ENCODE peak calls at places on chromosomes 2 and 18, in four cellular contexts. Y is IMR-90, S is stomach, G is pancreas. E is an unnamed sample. For H3K4me1, the result is how much of the 10 kb centered on the place peaks cover.

GRCh38 chr2:105744091-105744908 is 412 bp upstream of the NCK2 start:
- DNase-seq in G (peak), S (peak), Y (peak), E (no peak)

GRCh38 chr2:26840937-26841610 is 6.9 kb upstream of the DPYSL5 start:
- DNase-seq in Y (no peak), S (no peak), G (no peak), E (no peak)

GRCh38 chr2:177329035-177329434 is 63.5 kb upstream of the AGPS start:
- DNase-seq in S (no peak), Y (no peak), G (no peak), E (no peak)

GRCh38 chr2:216286616-216287231 is 85.6 kb downstream of the MARCHF4 start:
- DNase-seq in S (no peak), Y (no peak), G (no peak), E (no peak)

GRCh38 chr2:200121931-200122330 is 166.5 kb downstream of the MAIP1 start:
- DNase-seq in S (no peak), Y (peak), G (no peak), E (no peak)

GRCh38 chr18:62863629-62864028 is 148.3 kb downstream of the PHLPP1 start:
- DNase-seq in G (no peak), Y (peak), S (no peak), E (no peak)

GRCh38 chr2:128292599-128293425 is 25.9 kb downstream of the HS6ST1 start:
- DNase-seq in Y (no peak), S (no peak), G (peak), E (no peak)

GRCh38 chr2:150127271-150127990 is 360.0 kb downstream of the RND3 start:
- DNase-seq in S (no peak), Y (no peak), G (no peak), E (no peak)

DNA sequence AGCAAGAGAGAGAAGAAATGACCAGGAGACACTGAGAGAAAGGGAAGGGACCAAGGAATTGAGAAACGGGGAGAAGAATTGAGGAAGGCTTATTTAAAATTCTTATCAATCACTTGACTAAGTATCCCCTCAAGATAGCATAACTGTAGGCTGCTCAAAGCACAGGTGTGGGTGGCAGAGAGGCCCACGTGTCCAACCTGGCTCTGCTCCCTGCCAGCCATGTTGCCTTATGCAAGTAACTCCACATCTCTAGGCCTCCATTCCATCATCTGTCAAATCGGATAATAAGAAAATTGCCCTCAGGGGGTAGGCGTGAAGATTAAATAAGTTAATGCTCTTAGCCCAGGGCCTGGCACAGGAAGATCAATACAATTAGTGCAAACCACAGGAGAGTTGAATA is 7.4 kb upstream of the NPAS2 start:
- DNase-seq in G (no peak), Y (no peak), S (no peak), E (no peak)
- H3K27ac ChIP-seq in G (no peak), Y (no peak), S (no peak), E (no peak)

GRCh38 chr2:191170773-191171172 is 20.0 kb upstream of the STAT4 start:
- DNase-seq in Y (no peak), G (no peak), S (no peak), E (no peak)

GRCh38 chr2:191171708-191172355 is 21.0 kb upstream of the STAT4 start:
- DNase-seq in Y (peak), S (no peak), G (no peak), E (peak)

GRCh38 chr2:191170301-191170636 is 19.5 kb upstream of the STAT4 start:
- DNase-seq in S (no peak), G (no peak), Y (no peak), E (no peak)

GRCh38 chr2:191169456-191170300 is 18.9 kb upstream of the STAT4 start:
- DNase-seq in Y (no peak), S (no peak), G (no peak), E (no peak)

GRCh38 chr2:191171291-191171690 is 20.5 kb upstream of the STAT4 start:
- DNase-seq in G (no peak), S (no peak), Y (no peak), E (no peak)
- H3K4me1 ChIP-seq in G (under half), S (under half), Y (under half), E (half or more)

GRCh38 chr2:218005028-218005427 is 2.2 kb upstream of the TNS1 start:
- DNase-seq in S (no peak), G (peak), Y (no peak), E (no peak)
- H3K27ac ChIP-seq in S (peak), G (no peak), Y (no peak), E (no peak)

GRCh38 chr2:164785447-164785846 is 56.2 kb downstream of the COBLL1 start:
- DNase-seq in Y (no peak), S (no peak), G (no peak), E (no peak)
- H3K4me1 ChIP-seq in Y (under half), S (under half), G (under half), E (under half)

E was measured in RWPE2.